ENCODE peak calls at places on chromosome 5, in ten cellular contexts. V is CD8-positive, alpha-beta T cell; B is tibial nerve; H is endothelial cell; M is bronchial epithelial cell; O is AG10803; S is lower lobe of right lung; K is Panc1; J is GM12865; G is fibroblast of mammary gland. Z is an unnamed sample.

GRCh38 chr5:113682497-113683136 is 169.1 kb downstream of the YTHDC2 start:
- DNase-seq in K (no peak), H (no peak), J (no peak), S (no peak), V (no peak), O (peak), G (no peak), M (peak), B (no peak), Z (no peak)

GRCh38 chr5:100634937-100635336 is 99.8 kb downstream of the FAM174A start:
- DNase-seq in J (peak), G (peak), K (peak), S (no peak), V (no peak), O (no peak), B (no peak), H (no peak), M (peak), Z (no peak)

GRCh38 chr5:68255305-68256130 is 40.0 kb downstream of the PIK3R1 start:
- DNase-seq in M (no peak), J (no peak), K (no peak), G (no peak), S (no peak), V (no peak), B (no peak), O (no peak), H (no peak), Z (no peak)

GRCh38 chr5:124599048-124599973 is 147.1 kb downstream of the ZNF608 start:
- DNase-seq in B (no peak), V (no peak), S (no peak), G (peak), M (peak), J (peak), O (peak), H (no peak), K (peak), Z (no peak)

GRCh38 chr5:12099296-12099695 is 195.1 kb upstream of the CTNND2 start:
- DNase-seq in O (no peak), B (no peak), H (no peak), K (no peak), M (no peak), V (no peak), G (no peak), S (no peak), J (no peak), Z (no peak)

GRCh38 chr5:74310967-74311930 is 329.3 kb downstream of the ENC1 start:
- DNase-seq in J (no peak), S (no peak), G (peak), V (no peak), M (no peak), K (no peak), O (no peak), B (no peak), H (no peak), Z (no peak)

GRCh38 chr5:108353087-108353486 is 28.8 kb downstream of the FBXL17 start:
- DNase-seq in K (no peak), J (no peak), M (no peak), V (no peak), S (no peak), O (no peak), B (no peak), G (no peak), H (no peak), Z (no peak)

GRCh38 chr5:137492321-137492720 is 6.8 kb downstream of the SPOCK1 start:
- DNase-seq in G (peak), V (no peak), H (no peak), B (no peak), K (no peak), O (peak), M (no peak), J (no peak), S (no peak), Z (no peak)

GRCh38 chr5:169173372-169173771 is 127.6 kb downstream of the SLIT3 start:
- DNase-seq in G (no peak), K (no peak), V (no peak), O (peak), S (no peak), J (no peak), B (no peak), M (no peak), H (no peak), Z (no peak)

GRCh38 chr5:154858972-154859950 is 834 bp downstream of the CNOT8 start:
- DNase-seq in M (peak), S (no peak), J (peak), K (no peak), H (no peak), O (no peak), G (no peak), B (no peak), V (no peak), Z (no peak)

GRCh38 chr5:51559390-51559789 is 176.1 kb downstream of the ISL1 start:
- DNase-seq in M (no peak), H (no peak), V (no peak), G (no peak), O (no peak), K (no peak), J (no peak), B (no peak), S (no peak), Z (no peak)

GRCh38 chr5:172503925-172504730 is 49.8 kb upstream of the SH3PXD2B start:
- DNase-seq in J (no peak), K (no peak), H (no peak), O (no peak), B (peak), G (no peak), V (peak), M (no peak), S (no peak), Z (peak)

GRCh38 chr5:129767927-129768380 is 20.1 kb downstream of the MINAR2 start:
- DNase-seq in J (peak), B (peak), O (peak), H (peak), M (peak), G (peak), K (peak), V (peak), S (no peak), Z (no peak)

GRCh38 chr5:137051165-137051564 is 448.0 kb downstream of the SPOCK1 start:
- DNase-seq in K (no peak), H (no peak), M (peak), G (no peak), B (no peak), J (no peak), O (no peak), S (no peak), V (no peak), Z (no peak)

GRCh38 chr5:143001764-143002351 is 231.7 kb downstream of the ARHGAP26 start:
- DNase-seq in S (no peak), G (peak), V (peak), K (no peak), M (peak), O (peak), H (no peak), J (peak), B (no peak), Z (no peak)

GRCh38 chr5:77620404-77620803 is 18.1 kb downstream of the OTP start:
- DNase-seq in S (no peak), O (no peak), K (no peak), B (no peak), M (peak), J (peak), H (no peak), V (no peak), G (no peak), Z (no peak)

GRCh38 chr5:112978836-112979235 is 2.2 kb downstream of the DCP2 start:
- DNase-seq in J (no peak), V (no peak), O (no peak), G (no peak), M (peak), H (no peak), B (no peak), K (no peak), S (no peak), Z (no peak)

GRCh38 chr5:138632900-138633489 is 57.8 kb upstream of the HSPA9 start:
- DNase-seq in O (peak), J (peak), G (peak), H (peak), V (no peak), S (peak), B (peak), M (peak), K (peak), Z (no peak)
- TF ChIP-seq CTCF in O (peak), J (peak), G (peak), H (peak), V (no peak), S (peak), B (peak), M (peak), K (no peak), Z (peak)

GRCh38 chr5:109905906-109906305 is 216.2 kb downstream of the MAN2A1 start:
- DNase-seq in H (no peak), B (no peak), M (peak), S (no peak), J (no peak), K (no peak), G (no peak), O (no peak), V (no peak), Z (no peak)

GRCh38 chr5:109900911-109901627 is 211.3 kb downstream of the MAN2A1 start:
- DNase-seq in B (no peak), M (no peak), V (no peak), G (no peak), O (no peak), J (no peak), K (no peak), S (no peak), H (no peak), Z (no peak)

GRCh38 chr5:109901628-109901981 is 211.9 kb downstream of the MAN2A1 start:
- DNase-seq in G (no peak), S (no peak), J (no peak), M (no peak), K (no peak), V (no peak), O (no peak), B (no peak), H (no peak), Z (no peak)

GRCh38 chr5:109900453-109900852 is 210.7 kb downstream of the MAN2A1 start:
- DNase-seq in V (no peak), O (no peak), S (no peak), K (no peak), H (no peak), M (no peak), B (no peak), J (no peak), G (no peak), Z (no peak)

DNA sequence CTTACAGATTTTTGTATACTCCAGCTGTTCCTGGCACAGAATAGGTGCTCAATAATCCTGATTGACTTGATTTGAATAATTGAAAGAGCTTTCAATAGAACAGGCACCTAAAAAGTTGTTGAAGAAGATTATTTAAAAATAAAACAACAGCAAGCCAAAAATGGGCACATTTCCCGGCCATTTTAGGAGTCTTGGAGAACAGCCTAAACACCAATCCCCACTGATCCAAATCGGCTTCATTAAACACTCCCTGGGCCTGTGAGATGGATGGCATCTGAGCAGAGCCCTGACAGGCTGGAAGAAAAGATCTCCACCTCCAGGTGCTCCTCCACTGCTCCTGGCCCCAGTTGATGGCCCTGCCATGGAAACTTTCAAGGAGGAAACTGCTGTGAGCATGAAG is 213.3 kb downstream of the MAN2A1 start:
- DNase-seq in B (no peak), O (no peak), V (no peak), H (no peak), S (no peak), K (no peak), M (no peak), G (no peak), J (no peak), Z (no peak)
- TF ChIP-seq CTCF in B (no peak), O (no peak), V (no peak), H (no peak), S (no peak), K (no peak), M (no peak), G (no peak), J (no peak), Z (no peak)

GRCh38 chr5:2754621-2755370 is 3.3 kb upstream of the IRX2 start:
- DNase-seq in B (no peak), M (no peak), G (no peak), K (no peak), S (peak), O (peak), J (no peak), H (peak), V (no peak), Z (no peak)
- TF ChIP-seq CTCF in B (no peak), M (peak), G (no peak), K (no peak), S (peak), O (no peak), J (no peak), H (no peak), V (no peak), Z (peak)

GRCh38 chr5:8394965-8395364 is 526.0 kb downstream of the MTRR start:
- DNase-seq in M (no peak), H (no peak), S (no peak), O (no peak), J (no peak), K (no peak), V (no peak), G (no peak), B (no peak), Z (no peak)
- TF ChIP-seq CTCF in M (no peak), H (peak), S (no peak), O (no peak), J (no peak), K (peak), V (no peak), G (no peak), B (no peak), Z (no peak)

GRCh38 chr5:59221769-59222168 is 638.9 kb downstream of the RAB3C start:
- DNase-seq in O (no peak), J (no peak), H (no peak), S (no peak), G (no peak), K (no peak), V (no peak), M (no peak), B (no peak), Z (no peak)
- TF ChIP-seq CTCF in O (no peak), J (no peak), H (no peak), S (no peak), G (no peak), K (peak), V (no peak), M (no peak), B (no peak), Z (no peak)

GRCh38 chr5:178074266-178074952 is 38.9 kb upstream of the N4BP3 start:
- DNase-seq in B (no peak), K (no peak), J (peak), G (no peak), M (no peak), O (no peak), H (no peak), V (no peak), S (no peak), Z (no peak)

GRCh38 chr5:178080618-178081410 is 32.5 kb upstream of the N4BP3 start:
- DNase-seq in M (no peak), V (no peak), O (no peak), B (no peak), G (no peak), H (no peak), S (no peak), J (no peak), K (no peak), Z (no peak)

GRCh38 chr5:178078197-178078995 is 34.9 kb upstream of the N4BP3 start:
- DNase-seq in B (no peak), O (peak), S (no peak), J (no peak), M (peak), G (peak), K (no peak), H (no peak), V (no peak), Z (no peak)

GRCh38 chr5:178080056-178080455 is 33.3 kb upstream of the N4BP3 start:
- DNase-seq in M (no peak), B (no peak), J (no peak), H (no peak), V (no peak), O (no peak), K (no peak), G (no peak), S (no peak), Z (no peak)

GRCh38 chr5:178077751-178078150 is 35.6 kb upstream of the N4BP3 start:
- DNase-seq in V (no peak), J (no peak), M (no peak), K (no peak), H (no peak), G (no peak), B (no peak), O (no peak), S (no peak), Z (no peak)
- TF ChIP-seq CTCF in V (no peak), J (no peak), M (no peak), K (no peak), H (no peak), G (no peak), B (no peak), O (no peak), S (no peak), Z (no peak)

DNA sequence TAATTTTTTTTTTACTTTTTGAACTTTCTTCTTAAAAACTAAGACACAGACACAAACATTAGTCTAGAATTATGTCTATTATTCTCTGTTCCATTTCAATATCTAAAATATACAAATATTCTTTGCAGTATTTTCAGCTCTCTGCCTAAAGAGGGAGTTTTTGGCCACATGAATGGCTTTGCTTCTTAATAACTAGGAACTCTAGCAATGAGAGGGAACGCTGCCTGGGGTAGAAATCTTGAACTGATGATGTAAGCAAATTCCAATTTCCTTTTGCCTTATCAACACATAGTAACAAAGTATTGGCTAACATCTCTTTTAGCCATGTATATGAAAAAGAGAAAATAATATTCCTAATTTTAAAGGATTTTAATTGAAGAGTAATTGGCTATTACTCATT is 51.9 kb downstream of the SLC25A46 start:
- DNase-seq in V (no peak), J (no peak), O (peak), G (peak), S (no peak), M (peak), B (no peak), K (no peak), H (no peak), Z (no peak)
- TF ChIP-seq CTCF in V (no peak), J (no peak), O (no peak), G (peak), S (peak), M (peak), B (no peak), K (peak), H (no peak), Z (no peak)

Z was measured in suprapubic skin.